ENCODE peak calls at places on chromosomes 2 and 18, in four cellular contexts. R is GM23248, S is heart left ventricle, L is left ventricle myocardium inferior. N is an unnamed sample. For H3K4me1, the result is how much of the 10 kb centered on the place peaks cover.

GRCh38 chr18:56191334-56191733 is 447.1 kb downstream of the TXNL1 start:
- DNase-seq in R (no peak), L (no peak), S (no peak), N (no peak)

GRCh38 chr18:34991561-34991960 is 49.7 kb upstream of the MAPRE2 start:
- DNase-seq in L (no peak), S (no peak), R (no peak), N (no peak)

GRCh38 chr2:223950448-223951347 is 5.6 kb upstream of the WDFY1 start:
- DNase-seq in L (no peak), R (no peak), S (no peak), N (no peak)

GRCh38 chr2:105378276-105378840 is 20.5 kb downstream of the FHL2 start:
- DNase-seq in L (no peak), S (peak), R (no peak), N (no peak)

GRCh38 chr18:45251236-45251635 is 364.0 kb upstream of the SLC14A2 start:
- DNase-seq in R (peak), S (no peak), L (no peak), N (no peak)

GRCh38 chr2:146873646-146874259 is 971.1 kb upstream of the ACVR2A start:
- DNase-seq in S (no peak), R (no peak), L (no peak), N (no peak)

GRCh38 chr2:240946046-240946445 is 39.9 kb downstream of the CROCC2 start:
- DNase-seq in S (peak), L (no peak), R (no peak), N (no peak)

GRCh38 chr2:188596054-188596453 is 304.4 kb downstream of the GULP1 start:
- DNase-seq in R (no peak), S (no peak), L (no peak), N (no peak)

DNA sequence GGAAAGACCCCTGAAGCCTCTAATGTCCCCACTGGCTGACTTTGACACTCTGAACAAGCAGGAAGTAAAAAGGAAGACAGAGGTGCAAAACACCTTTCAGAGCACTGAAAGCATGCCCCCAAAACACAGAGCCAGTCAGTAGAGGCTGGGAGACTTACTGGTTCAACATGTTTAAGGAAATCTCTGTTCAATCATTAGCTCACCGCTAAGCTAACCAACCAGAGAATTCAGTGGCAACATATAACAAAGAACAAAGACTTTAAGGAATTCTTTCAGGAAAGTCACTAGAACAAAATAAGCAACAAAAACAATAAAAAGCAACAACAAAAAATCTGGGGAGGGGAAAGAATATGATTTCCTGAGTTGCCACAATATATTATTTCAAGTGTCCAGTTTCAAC is 24.1 kb upstream of the RNU4ATAC start:
- DNase-seq in S (no peak), R (no peak), L (no peak), N (no peak)
- H3K4me1 ChIP-seq in S (under half), R (under half), L (under half), N (under half)

GRCh38 chr18:50074404-50074803 is 120.5 kb downstream of the MYO5B start:
- DNase-seq in R (no peak), L (no peak), S (no peak), N (no peak)

GRCh38 chr18:50073319-50073718 is 121.6 kb downstream of the MYO5B start:
- DNase-seq in L (no peak), R (no peak), S (no peak), N (no peak)

GRCh38 chr18:50075772-50076171 is 119.2 kb downstream of the MYO5B start:
- DNase-seq in R (no peak), L (no peak), S (no peak), N (no peak)

GRCh38 chr18:50079571-50080295 is 115.2 kb downstream of the MYO5B start:
- DNase-seq in S (peak), L (peak), R (no peak), N (peak)

GRCh38 chr18:50076245-50076644 is 118.7 kb downstream of the MYO5B start:
- DNase-seq in L (no peak), S (no peak), R (no peak), N (no peak)
- H3K4me3 ChIP-seq in L (no peak), S (no peak), R (no peak), N (no peak)

GRCh38 chr2:234165421-234165820 is 114.9 kb downstream of the SPP2 start:
- DNase-seq in S (no peak), L (no peak), R (peak), N (no peak)

GRCh38 chr2:234164499-234165409 is 114.3 kb downstream of the SPP2 start:
- DNase-seq in R (no peak), S (no peak), L (no peak), N (no peak)

GRCh38 chr2:234169676-234170075 is 119.2 kb downstream of the SPP2 start:
- DNase-seq in S (no peak), R (no peak), L (no peak), N (no peak)

GRCh38 chr2:234163510-234163909 is 113.0 kb downstream of the SPP2 start:
- DNase-seq in L (no peak), S (no peak), R (no peak), N (no peak)

DNA sequence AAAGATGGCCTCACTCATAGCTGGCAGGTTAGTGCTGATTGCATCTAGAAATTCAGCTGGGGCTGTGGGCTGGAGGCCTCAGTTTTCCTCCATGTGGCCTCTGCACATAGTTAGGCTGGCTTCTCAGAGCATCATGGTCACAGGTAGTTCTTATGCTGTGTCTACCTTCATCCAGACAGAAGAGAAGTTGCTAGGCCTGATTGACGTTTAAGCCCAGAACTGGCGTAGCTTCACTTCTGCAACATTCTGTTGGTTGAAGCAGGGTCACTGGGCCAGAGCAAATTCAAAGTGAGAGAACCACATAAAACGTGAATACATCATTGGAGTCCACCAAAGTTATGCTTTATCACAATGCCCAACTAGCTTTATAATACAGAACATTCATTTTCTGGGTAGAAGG is 116.0 kb downstream of the SPP2 start:
- DNase-seq in L (no peak), S (no peak), R (no peak), N (no peak)
- H3K4me1 ChIP-seq in L (under half), S (under half), R (under half), N (under half)

GRCh38 chr2:172859821-172860707 is 124.4 kb downstream of the RAPGEF4 start:
- DNase-seq in R (no peak), S (no peak), L (no peak), N (no peak)
- H3K4me3 ChIP-seq in R (no peak), S (peak), L (peak), N (peak)

DNA sequence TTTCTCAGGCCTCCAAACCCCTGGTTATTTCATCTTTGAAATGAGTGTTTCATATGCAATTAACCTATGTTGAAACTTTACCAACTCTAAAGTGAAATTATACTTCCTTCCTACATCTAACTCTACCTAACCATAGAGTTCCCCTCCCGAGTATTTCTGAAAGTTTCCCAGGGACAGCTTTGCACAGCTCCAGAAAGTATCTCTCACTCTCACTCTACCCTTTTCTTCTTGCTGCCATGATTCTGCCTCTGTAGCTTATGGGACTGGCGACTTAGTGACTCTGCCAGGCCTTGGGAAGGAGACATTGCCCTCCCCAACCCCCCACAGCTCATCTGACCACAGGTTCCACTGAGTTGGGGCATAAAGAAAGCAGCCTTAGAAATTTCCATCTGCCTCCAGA is 107.9 kb downstream of the B3GNT2 start:
- DNase-seq in L (no peak), S (no peak), R (no peak), N (no peak)
- H3K4me1 ChIP-seq in L (under half), S (under half), R (under half), N (under half)

GRCh38 chr18:8517276-8517675 is 92.0 kb upstream of the RAB12 start:
- DNase-seq in R (no peak), L (no peak), S (no peak), N (no peak)

GRCh38 chr18:8522756-8523155 is 86.5 kb upstream of the RAB12 start:
- DNase-seq in S (no peak), R (no peak), L (no peak), N (no peak)

GRCh38 chr18:8516391-8517250 is 92.6 kb upstream of the RAB12 start:
- DNase-seq in S (no peak), L (no peak), R (no peak), N (no peak)

GRCh38 chr18:8519102-8519501 is 90.1 kb upstream of the RAB12 start:
- DNase-seq in S (no peak), L (no peak), R (no peak), N (no peak)

DNA sequence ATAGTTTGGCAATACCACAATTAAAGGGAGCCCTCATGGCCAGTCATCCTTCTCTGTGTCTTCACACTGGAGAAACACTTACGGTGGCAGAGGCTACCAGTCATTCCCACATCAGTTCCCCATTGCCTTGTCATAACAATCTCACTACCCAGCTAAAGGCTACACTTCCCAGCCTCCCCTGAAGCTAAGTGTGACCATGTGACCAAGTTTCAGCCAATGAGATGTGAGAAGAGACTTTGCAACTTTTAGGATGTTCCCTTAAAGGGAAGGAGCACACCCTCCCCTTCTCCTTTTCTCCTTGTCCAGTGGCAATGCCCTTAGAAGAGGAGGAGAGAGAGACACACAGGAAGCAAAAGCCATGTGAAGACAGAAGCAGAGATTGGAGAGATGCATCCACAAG is 89.0 kb upstream of the RAB12 start:
- DNase-seq in R (no peak), L (no peak), S (no peak), N (no peak)
- H3K4me3 ChIP-seq in R (no peak), L (no peak), S (no peak), N (no peak)

GRCh38 chr18:58226476-58226875 is 182.4 kb downstream of the NEDD4L start:
- DNase-seq in R (no peak), L (no peak), S (no peak), N (no peak)

GRCh38 chr18:58227361-58227930 is 183.4 kb downstream of the NEDD4L start:
- DNase-seq in R (no peak), S (no peak), L (no peak), N (no peak)

GRCh38 chr18:58229162-58229561 is 185.1 kb downstream of the NEDD4L start:
- DNase-seq in L (no peak), S (no peak), R (no peak), N (no peak)

GRCh38 chr18:58228762-58229161 is 184.7 kb downstream of the NEDD4L start:
- DNase-seq in L (no peak), R (no peak), S (no peak), N (no peak)

GRCh38 chr18:58228176-58228575 is 184.2 kb downstream of the NEDD4L start:
- DNase-seq in L (peak), R (no peak), S (no peak), N (no peak)
- H3K4me1 ChIP-seq in L (under half), R (under half), S (under half), N (under half)

GRCh38 chr2:73111300-73112025 is 1.3 kb downstream of the RAB11FIP5 start:
- DNase-seq in R (peak), L (no peak), S (peak), N (peak)

GRCh38 chr2:73109796-73110540 is 2.8 kb downstream of the RAB11FIP5 start:
- DNase-seq in R (no peak), L (no peak), S (no peak), N (no peak)

GRCh38 chr2:73112913-73113633 is at the start of gene RAB11FIP5:
- DNase-seq in R (peak), S (peak), L (peak), N (peak)

GRCh38 chr2:73112026-73112912 is 479 bp downstream of the RAB11FIP5 start:
- DNase-seq in L (peak), S (no peak), R (peak), N (no peak)

GRCh38 chr2:73110622-73111299 is 2.0 kb downstream of the RAB11FIP5 start:
- DNase-seq in S (no peak), R (peak), L (no peak), N (no peak)
- H3K4me3 ChIP-seq in S (peak), R (peak), L (peak), N (peak)

GRCh38 chr2:153623020-153623419 is 144.5 kb upstream of the RPRM start:
- DNase-seq in L (no peak), S (no peak), R (no peak), N (no peak)

GRCh38 chr2:153622285-153622684 is 143.7 kb upstream of the RPRM start:
- DNase-seq in L (no peak), S (no peak), R (peak), N (no peak)
- H3K4me1 ChIP-seq in L (under half), S (under half), R (under half), N (under half)

GRCh38 chr18:158128-159036 is at the start of gene USP14:
- DNase-seq in R (peak), L (peak), S (peak), N (peak)

GRCh38 chr18:160831-161570 is 2.6 kb downstream of the USP14 start:
- DNase-seq in L (no peak), R (no peak), S (no peak), N (no peak)

GRCh38 chr18:156514-157230 is 1.7 kb upstream of the USP14 start:
- DNase-seq in L (no peak), S (no peak), R (no peak), N (no peak)

GRCh38 chr18:159037-159652 is 788 bp downstream of the USP14 start:
- DNase-seq in L (no peak), S (no peak), R (peak), N (no peak)

GRCh38 chr18:159933-160332 is 1.6 kb downstream of the USP14 start:
- DNase-seq in S (no peak), L (no peak), R (no peak), N (no peak)
- H3K4me3 ChIP-seq in S (no peak), L (peak), R (peak), N (no peak)

N was measured in heart right ventricle.